ENCODE peak calls at places on chromosome 9, in ten cellular contexts. One of them, this sample, is unnamed.

GRCh38 chr9:1919229-1919628 is 95.9 kb upstream of the SMARCA2 start:
- DNase-seq in Caco-2: no peak
- DNase-seq in stimulated activated CD4-positive, alpha-beta T cell treated with anti-CD3 and anti-CD28 coated beads, Interleukin-2, amount 100 ng/mL, for 48 hours: no peak
- DNase-seq in activated CD4-positive, alpha-beta memory T cell treated with anti-CD3 and anti-CD28 coated beads, Interleukin-2, amount 10 ng/mL, durations not matched to agents 7 days and 5 days: no peak
- DNase-seq in kidney tubule cell: no peak
- DNase-seq in RCC 7860: no peak
- DNase-seq in iPS DF 19.7: no peak
- DNase-seq in LoVo: no peak
- DNase-seq in left cardiac atrium: no peak
- DNase-seq in fibroblast of lung: no peak
- DNase-seq in this sample: no peak

GRCh38 chr9:24245988-24246387 is 299.7 kb downstream of the IZUMO3 start:
- DNase-seq in Caco-2: no peak
- DNase-seq in stimulated activated CD4-positive, alpha-beta T cell treated with anti-CD3 and anti-CD28 coated beads, Interleukin-2, amount 100 ng/mL, for 48 hours: no peak
- DNase-seq in activated CD4-positive, alpha-beta memory T cell treated with anti-CD3 and anti-CD28 coated beads, Interleukin-2, amount 10 ng/mL, durations not matched to agents 7 days and 5 days: no peak
- DNase-seq in kidney tubule cell: peak; percentile 34
- DNase-seq in RCC 7860: peak; percentile 5
- DNase-seq in iPS DF 19.7: no peak
- DNase-seq in LoVo: peak; percentile 23
- DNase-seq in left cardiac atrium: no peak
- DNase-seq in fibroblast of lung: peak; percentile 3
- DNase-seq in this sample: no peak

GRCh38 chr9:96858670-96859069 is 4.4 kb upstream of the ZNF782 start:
- DNase-seq in Caco-2: no peak
- DNase-seq in stimulated activated CD4-positive, alpha-beta T cell treated with anti-CD3 and anti-CD28 coated beads, Interleukin-2, amount 100 ng/mL, for 48 hours: no peak
- DNase-seq in activated CD4-positive, alpha-beta memory T cell treated with anti-CD3 and anti-CD28 coated beads, Interleukin-2, amount 10 ng/mL, durations not matched to agents 7 days and 5 days: no peak
- DNase-seq in kidney tubule cell: no peak
- DNase-seq in RCC 7860: no peak
- DNase-seq in iPS DF 19.7: no peak
- DNase-seq in LoVo: no peak
- DNase-seq in left cardiac atrium: no peak
- DNase-seq in fibroblast of lung: peak; percentile 7
- DNase-seq in this sample: no peak

GRCh38 chr9:16866542-16866941 is 3.9 kb downstream of the BNC2 start:
- DNase-seq in Caco-2: no peak
- DNase-seq in stimulated activated CD4-positive, alpha-beta T cell treated with anti-CD3 and anti-CD28 coated beads, Interleukin-2, amount 100 ng/mL, for 48 hours: no peak
- DNase-seq in activated CD4-positive, alpha-beta memory T cell treated with anti-CD3 and anti-CD28 coated beads, Interleukin-2, amount 10 ng/mL, durations not matched to agents 7 days and 5 days: no peak
- DNase-seq in kidney tubule cell: peak; percentile 3
- DNase-seq in RCC 7860: no peak
- DNase-seq in iPS DF 19.7: no peak
- DNase-seq in LoVo: no peak
- DNase-seq in left cardiac atrium: no peak
- DNase-seq in fibroblast of lung: peak; percentile 40
- DNase-seq in this sample: no peak

GRCh38 chr9:32359452-32359851 is 25.0 kb upstream of the ACO1 start:
- DNase-seq in Caco-2: no peak
- DNase-seq in stimulated activated CD4-positive, alpha-beta T cell treated with anti-CD3 and anti-CD28 coated beads, Interleukin-2, amount 100 ng/mL, for 48 hours: no peak
- DNase-seq in activated CD4-positive, alpha-beta memory T cell treated with anti-CD3 and anti-CD28 coated beads, Interleukin-2, amount 10 ng/mL, durations not matched to agents 7 days and 5 days: no peak
- DNase-seq in kidney tubule cell: no peak
- DNase-seq in RCC 7860: no peak
- DNase-seq in iPS DF 19.7: no peak
- DNase-seq in LoVo: no peak
- DNase-seq in left cardiac atrium: no peak
- DNase-seq in fibroblast of lung: no peak
- DNase-seq in this sample: no peak

GRCh38 chr9:110750272-110750671 is 81.7 kb downstream of the MUSK start:
- DNase-seq in Caco-2: no peak
- DNase-seq in stimulated activated CD4-positive, alpha-beta T cell treated with anti-CD3 and anti-CD28 coated beads, Interleukin-2, amount 100 ng/mL, for 48 hours: no peak
- DNase-seq in activated CD4-positive, alpha-beta memory T cell treated with anti-CD3 and anti-CD28 coated beads, Interleukin-2, amount 10 ng/mL, durations not matched to agents 7 days and 5 days: no peak
- DNase-seq in kidney tubule cell: no peak
- DNase-seq in RCC 7860: no peak
- DNase-seq in iPS DF 19.7: no peak
- DNase-seq in LoVo: no peak
- DNase-seq in left cardiac atrium: peak; percentile 53
- DNase-seq in fibroblast of lung: no peak
- DNase-seq in this sample: no peak

GRCh38 chr9:113425072-113425471 is 14.5 kb downstream of the C9orf43 start:
- DNase-seq in Caco-2: no peak
- DNase-seq in stimulated activated CD4-positive, alpha-beta T cell treated with anti-CD3 and anti-CD28 coated beads, Interleukin-2, amount 100 ng/mL, for 48 hours: no peak
- DNase-seq in activated CD4-positive, alpha-beta memory T cell treated with anti-CD3 and anti-CD28 coated beads, Interleukin-2, amount 10 ng/mL, durations not matched to agents 7 days and 5 days: no peak
- DNase-seq in kidney tubule cell: no peak
- DNase-seq in RCC 7860: no peak
- DNase-seq in iPS DF 19.7: no peak
- DNase-seq in LoVo: no peak
- DNase-seq in left cardiac atrium: no peak
- DNase-seq in fibroblast of lung: no peak
- DNase-seq in this sample: no peak

GRCh38 chr9:80649001-80649420 is 1040.3 kb downstream of the TLE1 start:
- DNase-seq in Caco-2: no peak
- DNase-seq in stimulated activated CD4-positive, alpha-beta T cell treated with anti-CD3 and anti-CD28 coated beads, Interleukin-2, amount 100 ng/mL, for 48 hours: no peak
- DNase-seq in activated CD4-positive, alpha-beta memory T cell treated with anti-CD3 and anti-CD28 coated beads, Interleukin-2, amount 10 ng/mL, durations not matched to agents 7 days and 5 days: no peak
- DNase-seq in kidney tubule cell: peak; percentile 75
- DNase-seq in RCC 7860: peak; percentile 85
- DNase-seq in iPS DF 19.7: no peak
- DNase-seq in LoVo: no peak
- DNase-seq in left cardiac atrium: peak; percentile 21
- DNase-seq in fibroblast of lung: peak; percentile 97
- DNase-seq in this sample: no peak

GRCh38 chr9:680106-680505 is 161.4 kb upstream of the DMRT1 start:
- DNase-seq in Caco-2: no peak
- DNase-seq in stimulated activated CD4-positive, alpha-beta T cell treated with anti-CD3 and anti-CD28 coated beads, Interleukin-2, amount 100 ng/mL, for 48 hours: no peak
- DNase-seq in activated CD4-positive, alpha-beta memory T cell treated with anti-CD3 and anti-CD28 coated beads, Interleukin-2, amount 10 ng/mL, durations not matched to agents 7 days and 5 days: no peak
- DNase-seq in kidney tubule cell: no peak
- DNase-seq in RCC 7860: no peak
- DNase-seq in iPS DF 19.7: no peak
- DNase-seq in LoVo: no peak
- DNase-seq in left cardiac atrium: no peak
- DNase-seq in fibroblast of lung: peak; percentile 41
- DNase-seq in this sample: no peak

GRCh38 chr9:137807721-137808703 is 69.6 kb upstream of the CACNA1B start:
- DNase-seq in Caco-2: no peak
- DNase-seq in stimulated activated CD4-positive, alpha-beta T cell treated with anti-CD3 and anti-CD28 coated beads, Interleukin-2, amount 100 ng/mL, for 48 hours: no peak
- DNase-seq in activated CD4-positive, alpha-beta memory T cell treated with anti-CD3 and anti-CD28 coated beads, Interleukin-2, amount 10 ng/mL, durations not matched to agents 7 days and 5 days: peak; percentile 26
- DNase-seq in kidney tubule cell: no peak
- DNase-seq in RCC 7860: no peak
- DNase-seq in iPS DF 19.7: no peak
- DNase-seq in LoVo: no peak
- DNase-seq in left cardiac atrium: no peak
- DNase-seq in fibroblast of lung: no peak
- DNase-seq in this sample: no peak

GRCh38 chr9:34568783-34569182 is 20.7 kb downstream of the CNTFR start:
- DNase-seq in Caco-2: no peak
- DNase-seq in stimulated activated CD4-positive, alpha-beta T cell treated with anti-CD3 and anti-CD28 coated beads, Interleukin-2, amount 100 ng/mL, for 48 hours: no peak
- DNase-seq in activated CD4-positive, alpha-beta memory T cell treated with anti-CD3 and anti-CD28 coated beads, Interleukin-2, amount 10 ng/mL, durations not matched to agents 7 days and 5 days: no peak
- DNase-seq in kidney tubule cell: no peak
- DNase-seq in RCC 7860: no peak
- DNase-seq in iPS DF 19.7: no peak
- DNase-seq in LoVo: no peak
- DNase-seq in left cardiac atrium: no peak
- DNase-seq in fibroblast of lung: no peak
- DNase-seq in this sample: no peak

GRCh38 chr9:114798793-114799427 is 6.9 kb downstream of the TNFSF15 start:
- DNase-seq in Caco-2: no peak
- DNase-seq in stimulated activated CD4-positive, alpha-beta T cell treated with anti-CD3 and anti-CD28 coated beads, Interleukin-2, amount 100 ng/mL, for 48 hours: no peak
- DNase-seq in activated CD4-positive, alpha-beta memory T cell treated with anti-CD3 and anti-CD28 coated beads, Interleukin-2, amount 10 ng/mL, durations not matched to agents 7 days and 5 days: no peak
- DNase-seq in kidney tubule cell: no peak
- DNase-seq in RCC 7860: no peak
- DNase-seq in iPS DF 19.7: no peak
- DNase-seq in LoVo: no peak
- DNase-seq in left cardiac atrium: no peak
- DNase-seq in fibroblast of lung: no peak
- DNase-seq in this sample: no peak

GRCh38 chr9:69170231-69170630 is 3.8 kb upstream of the TJP2 start:
- DNase-seq in Caco-2: no peak
- DNase-seq in stimulated activated CD4-positive, alpha-beta T cell treated with anti-CD3 and anti-CD28 coated beads, Interleukin-2, amount 100 ng/mL, for 48 hours: no peak
- DNase-seq in activated CD4-positive, alpha-beta memory T cell treated with anti-CD3 and anti-CD28 coated beads, Interleukin-2, amount 10 ng/mL, durations not matched to agents 7 days and 5 days: no peak
- DNase-seq in kidney tubule cell: no peak
- DNase-seq in RCC 7860: no peak
- DNase-seq in iPS DF 19.7: no peak
- DNase-seq in LoVo: no peak
- DNase-seq in left cardiac atrium: no peak
- DNase-seq in fibroblast of lung: peak; percentile 36
- DNase-seq in this sample: no peak

GRCh38 chr9:16337322-16338029 is 533.0 kb downstream of the BNC2 start:
- DNase-seq in Caco-2: no peak
- DNase-seq in stimulated activated CD4-positive, alpha-beta T cell treated with anti-CD3 and anti-CD28 coated beads, Interleukin-2, amount 100 ng/mL, for 48 hours: no peak
- DNase-seq in activated CD4-positive, alpha-beta memory T cell treated with anti-CD3 and anti-CD28 coated beads, Interleukin-2, amount 10 ng/mL, durations not matched to agents 7 days and 5 days: no peak
- DNase-seq in kidney tubule cell: peak; percentile 99
- DNase-seq in RCC 7860: peak; percentile 96
- DNase-seq in iPS DF 19.7: no peak
- DNase-seq in LoVo: peak; percentile 56
- DNase-seq in left cardiac atrium: no peak
- DNase-seq in fibroblast of lung: peak; percentile 96
- DNase-seq in this sample: no peak

GRCh38 chr9:77944556-77945261 is 86.9 kb downstream of the GNAQ start:
- DNase-seq in Caco-2: peak; percentile 42
- DNase-seq in stimulated activated CD4-positive, alpha-beta T cell treated with anti-CD3 and anti-CD28 coated beads, Interleukin-2, amount 100 ng/mL, for 48 hours: no peak
- DNase-seq in activated CD4-positive, alpha-beta memory T cell treated with anti-CD3 and anti-CD28 coated beads, Interleukin-2, amount 10 ng/mL, durations not matched to agents 7 days and 5 days: no peak
- DNase-seq in kidney tubule cell: no peak
- DNase-seq in RCC 7860: no peak
- DNase-seq in iPS DF 19.7: no peak
- DNase-seq in LoVo: peak; percentile 69
- DNase-seq in left cardiac atrium: no peak
- DNase-seq in fibroblast of lung: no peak
- DNase-seq in this sample: peak; percentile 49

GRCh38 chr9:120755044-120755443 is 38.2 kb downstream of the FBXW2 start:
- DNase-seq in Caco-2: no peak
- DNase-seq in stimulated activated CD4-positive, alpha-beta T cell treated with anti-CD3 and anti-CD28 coated beads, Interleukin-2, amount 100 ng/mL, for 48 hours: no peak
- DNase-seq in activated CD4-positive, alpha-beta memory T cell treated with anti-CD3 and anti-CD28 coated beads, Interleukin-2, amount 10 ng/mL, durations not matched to agents 7 days and 5 days: no peak
- DNase-seq in kidney tubule cell: no peak
- DNase-seq in RCC 7860: no peak
- DNase-seq in iPS DF 19.7: no peak
- DNase-seq in LoVo: no peak
- DNase-seq in left cardiac atrium: no peak
- DNase-seq in fibroblast of lung: no peak
- DNase-seq in this sample: no peak

GRCh38 chr9:122336189-122336588 is 34.6 kb upstream of the PTGS1 start:
- DNase-seq in Caco-2: no peak
- DNase-seq in stimulated activated CD4-positive, alpha-beta T cell treated with anti-CD3 and anti-CD28 coated beads, Interleukin-2, amount 100 ng/mL, for 48 hours: no peak
- DNase-seq in activated CD4-positive, alpha-beta memory T cell treated with anti-CD3 and anti-CD28 coated beads, Interleukin-2, amount 10 ng/mL, durations not matched to agents 7 days and 5 days: no peak
- DNase-seq in kidney tubule cell: no peak
- DNase-seq in RCC 7860: no peak
- DNase-seq in iPS DF 19.7: no peak
- DNase-seq in LoVo: no peak
- DNase-seq in left cardiac atrium: no peak
- DNase-seq in fibroblast of lung: no peak
- DNase-seq in this sample: no peak

GRCh38 chr9:108996653-108997052 is 16.6 kb downstream of the CTNNAL1 start:
- DNase-seq in Caco-2: no peak
- DNase-seq in stimulated activated CD4-positive, alpha-beta T cell treated with anti-CD3 and anti-CD28 coated beads, Interleukin-2, amount 100 ng/mL, for 48 hours: no peak
- DNase-seq in activated CD4-positive, alpha-beta memory T cell treated with anti-CD3 and anti-CD28 coated beads, Interleukin-2, amount 10 ng/mL, durations not matched to agents 7 days and 5 days: no peak
- DNase-seq in kidney tubule cell: no peak
- DNase-seq in RCC 7860: no peak
- DNase-seq in iPS DF 19.7: no peak
- DNase-seq in LoVo: no peak
- DNase-seq in left cardiac atrium: no peak
- DNase-seq in fibroblast of lung: peak; percentile 16
- DNase-seq in this sample: no peak

GRCh38 chr9:131399972-131400371 is 6.1 kb downstream of the PRRC2B start:
- DNase-seq in Caco-2: no peak
- DNase-seq in stimulated activated CD4-positive, alpha-beta T cell treated with anti-CD3 and anti-CD28 coated beads, Interleukin-2, amount 100 ng/mL, for 48 hours: no peak
- DNase-seq in activated CD4-positive, alpha-beta memory T cell treated with anti-CD3 and anti-CD28 coated beads, Interleukin-2, amount 10 ng/mL, durations not matched to agents 7 days and 5 days: no peak
- DNase-seq in kidney tubule cell: no peak
- DNase-seq in RCC 7860: no peak
- DNase-seq in iPS DF 19.7: no peak
- DNase-seq in LoVo: no peak
- DNase-seq in left cardiac atrium: no peak
- DNase-seq in fibroblast of lung: no peak
- DNase-seq in this sample: no peak

GRCh38 chr9:10612649-10613398 is at the start of gene PTPRD:
- DNase-seq in Caco-2: peak; percentile 37
- DNase-seq in stimulated activated CD4-positive, alpha-beta T cell treated with anti-CD3 and anti-CD28 coated beads, Interleukin-2, amount 100 ng/mL, for 48 hours: no peak
- DNase-seq in activated CD4-positive, alpha-beta memory T cell treated with anti-CD3 and anti-CD28 coated beads, Interleukin-2, amount 10 ng/mL, durations not matched to agents 7 days and 5 days: peak; percentile 21
- DNase-seq in kidney tubule cell: peak; percentile 63
- DNase-seq in RCC 7860: peak; percentile 13
- DNase-seq in iPS DF 19.7: peak; percentile 47
- DNase-seq in LoVo: no peak
- DNase-seq in left cardiac atrium: peak; percentile 21
- DNase-seq in fibroblast of lung: peak; percentile 40
- DNase-seq in this sample: no peak

GRCh38 chr9:88092699-88093359 is 45.4 kb downstream of the SPATA31C2 start:
- DNase-seq in Caco-2: no peak
- DNase-seq in stimulated activated CD4-positive, alpha-beta T cell treated with anti-CD3 and anti-CD28 coated beads, Interleukin-2, amount 100 ng/mL, for 48 hours: no peak
- DNase-seq in activated CD4-positive, alpha-beta memory T cell treated with anti-CD3 and anti-CD28 coated beads, Interleukin-2, amount 10 ng/mL, durations not matched to agents 7 days and 5 days: no peak
- DNase-seq in kidney tubule cell: peak; percentile 17
- DNase-seq in RCC 7860: no peak
- DNase-seq in iPS DF 19.7: no peak
- DNase-seq in LoVo: no peak
- DNase-seq in left cardiac atrium: peak; percentile 33
- DNase-seq in fibroblast of lung: peak; percentile 12
- DNase-seq in this sample: no peak

GRCh38 chr9:126126012-126126411 is 200.6 kb upstream of the MVB12B start:
- DNase-seq in Caco-2: no peak
- DNase-seq in stimulated activated CD4-positive, alpha-beta T cell treated with anti-CD3 and anti-CD28 coated beads, Interleukin-2, amount 100 ng/mL, for 48 hours: no peak
- DNase-seq in activated CD4-positive, alpha-beta memory T cell treated with anti-CD3 and anti-CD28 coated beads, Interleukin-2, amount 10 ng/mL, durations not matched to agents 7 days and 5 days: no peak
- DNase-seq in kidney tubule cell: no peak
- DNase-seq in RCC 7860: no peak
- DNase-seq in iPS DF 19.7: no peak
- DNase-seq in LoVo: no peak
- DNase-seq in left cardiac atrium: no peak
- DNase-seq in fibroblast of lung: no peak
- DNase-seq in this sample: no peak

GRCh38 chr9:107158321-107158720 is 124.8 kb upstream of the RAD23B start:
- DNase-seq in Caco-2: peak; percentile 46
- DNase-seq in stimulated activated CD4-positive, alpha-beta T cell treated with anti-CD3 and anti-CD28 coated beads, Interleukin-2, amount 100 ng/mL, for 48 hours: no peak
- DNase-seq in activated CD4-positive, alpha-beta memory T cell treated with anti-CD3 and anti-CD28 coated beads, Interleukin-2, amount 10 ng/mL, durations not matched to agents 7 days and 5 days: no peak
- DNase-seq in kidney tubule cell: peak; percentile 43
- DNase-seq in RCC 7860: no peak
- DNase-seq in iPS DF 19.7: peak; percentile 59
- DNase-seq in LoVo: no peak
- DNase-seq in left cardiac atrium: no peak
- DNase-seq in fibroblast of lung: peak; percentile 33
- DNase-seq in this sample: no peak

GRCh38 chr9:78314953-78315870 is 18.3 kb downstream of the PSAT1 start:
- DNase-seq in Caco-2: no peak
- DNase-seq in stimulated activated CD4-positive, alpha-beta T cell treated with anti-CD3 and anti-CD28 coated beads, Interleukin-2, amount 100 ng/mL, for 48 hours: no peak
- DNase-seq in activated CD4-positive, alpha-beta memory T cell treated with anti-CD3 and anti-CD28 coated beads, Interleukin-2, amount 10 ng/mL, durations not matched to agents 7 days and 5 days: peak; percentile 0
- DNase-seq in kidney tubule cell: peak; percentile 11
- DNase-seq in RCC 7860: no peak
- DNase-seq in iPS DF 19.7: no peak
- DNase-seq in LoVo: no peak
- DNase-seq in left cardiac atrium: no peak
- DNase-seq in fibroblast of lung: peak; percentile 88
- DNase-seq in this sample: no peak

GRCh38 chr9:83675466-83675865 is 32.3 kb downstream of the UBQLN1 start:
- DNase-seq in Caco-2: no peak
- DNase-seq in stimulated activated CD4-positive, alpha-beta T cell treated with anti-CD3 and anti-CD28 coated beads, Interleukin-2, amount 100 ng/mL, for 48 hours: no peak
- DNase-seq in activated CD4-positive, alpha-beta memory T cell treated with anti-CD3 and anti-CD28 coated beads, Interleukin-2, amount 10 ng/mL, durations not matched to agents 7 days and 5 days: no peak
- DNase-seq in kidney tubule cell: peak; percentile 22
- DNase-seq in RCC 7860: no peak
- DNase-seq in iPS DF 19.7: no peak
- DNase-seq in LoVo: no peak
- DNase-seq in left cardiac atrium: no peak
- DNase-seq in fibroblast of lung: peak; percentile 24
- DNase-seq in this sample: no peak

GRCh38 chr9:113556877-113557593 is 93.5 kb downstream of the RGS3 start:
- DNase-seq in Caco-2: peak; percentile 15
- DNase-seq in stimulated activated CD4-positive, alpha-beta T cell treated with anti-CD3 and anti-CD28 coated beads, Interleukin-2, amount 100 ng/mL, for 48 hours: no peak
- DNase-seq in activated CD4-positive, alpha-beta memory T cell treated with anti-CD3 and anti-CD28 coated beads, Interleukin-2, amount 10 ng/mL, durations not matched to agents 7 days and 5 days: no peak
- DNase-seq in kidney tubule cell: peak; percentile 60
- DNase-seq in RCC 7860: peak; percentile 32
- DNase-seq in iPS DF 19.7: no peak
- DNase-seq in LoVo: no peak
- DNase-seq in left cardiac atrium: no peak
- DNase-seq in fibroblast of lung: peak; percentile 63
- DNase-seq in this sample: no peak

GRCh38 chr9:124569942-124570341 is 62.7 kb upstream of the NR5A1 start:
- DNase-seq in Caco-2: no peak
- DNase-seq in stimulated activated CD4-positive, alpha-beta T cell treated with anti-CD3 and anti-CD28 coated beads, Interleukin-2, amount 100 ng/mL, for 48 hours: no peak
- DNase-seq in activated CD4-positive, alpha-beta memory T cell treated with anti-CD3 and anti-CD28 coated beads, Interleukin-2, amount 10 ng/mL, durations not matched to agents 7 days and 5 days: no peak
- DNase-seq in kidney tubule cell: no peak
- DNase-seq in RCC 7860: no peak
- DNase-seq in iPS DF 19.7: no peak
- DNase-seq in LoVo: no peak
- DNase-seq in left cardiac atrium: no peak
- DNase-seq in fibroblast of lung: no peak
- DNase-seq in this sample: no peak

GRCh38 chr9:116411506-116411905 is 257.9 kb downstream of the PAPPA start:
- DNase-seq in Caco-2: no peak
- DNase-seq in stimulated activated CD4-positive, alpha-beta T cell treated with anti-CD3 and anti-CD28 coated beads, Interleukin-2, amount 100 ng/mL, for 48 hours: no peak
- DNase-seq in activated CD4-positive, alpha-beta memory T cell treated with anti-CD3 and anti-CD28 coated beads, Interleukin-2, amount 10 ng/mL, durations not matched to agents 7 days and 5 days: no peak
- DNase-seq in kidney tubule cell: peak; percentile 22
- DNase-seq in RCC 7860: no peak
- DNase-seq in iPS DF 19.7: no peak
- DNase-seq in LoVo: no peak
- DNase-seq in left cardiac atrium: no peak
- DNase-seq in fibroblast of lung: no peak
- DNase-seq in this sample: no peak